ENCODE peak calls at places on chromosomes 7 and 10, in eight cellular contexts. P is CD8-positive, alpha-beta T cell; Y is brain microvascular endothelial cell; L is cardiac muscle cell; J is AG04450; E is PC-3; K is kidney; D is lower lobe of right lung. M is an unnamed sample.

GRCh38 chr10:119541046-119541445 is 1.5 kb downstream of the RGS10 start:
- DNase-seq in J (no peak), P (no peak), Y (no peak), D (no peak), E (peak; percentile 13), L (no peak), K (no peak), M (no peak)

GRCh38 chr10:85379338-85379737 is 987.3 kb downstream of the GRID1 start:
- DNase-seq in D (no peak), J (no peak), Y (no peak), K (no peak), P (no peak), E (no peak), L (no peak), M (no peak)

GRCh38 chr7:88818552-88818951 is 23.0 kb upstream of the TEX47 start:
- DNase-seq in D (no peak), Y (no peak), P (no peak), J (no peak), L (no peak), E (no peak), K (no peak), M (no peak)

GRCh38 chr7:135510603-135511183 is 791 bp upstream of the CNOT4 start:
- DNase-seq in E (peak; percentile 38), P (no peak), D (no peak), L (peak; percentile 32), K (no peak), Y (peak; percentile 12), J (no peak), M (no peak)

GRCh38 chr10:118595598-118596425 is at the start of gene PRLHR:
- DNase-seq in J (no peak), D (no peak), Y (peak; percentile 13), E (no peak), L (peak; percentile 57), P (no peak), K (no peak), M (no peak)

GRCh38 chr7:1926908-1927306 is 256.8 kb downstream of the ELFN1 start:
- DNase-seq in E (no peak), L (no peak), Y (no peak), P (no peak), J (no peak), D (no peak), K (no peak), M (no peak)

GRCh38 chr7:132782777-132783633 is 206.7 kb upstream of the PLXNA4 start:
- DNase-seq in L (peak; percentile 19), E (peak; percentile 30), D (no peak), P (no peak), Y (peak; percentile 40), K (no peak), J (peak; percentile 76), M (no peak)

GRCh38 chr10:119413738-119414611 is 128.5 kb downstream of the RGS10 start:
- DNase-seq in D (no peak), P (no peak), L (peak; percentile 82), K (peak; percentile 90), J (peak; percentile 96), E (no peak), Y (peak; percentile 40), M (no peak)

GRCh38 chr7:39086638-39087360 is 109.1 kb downstream of the POU6F2 start:
- DNase-seq in E (no peak), J (no peak), K (no peak), D (no peak), L (no peak), Y (no peak), P (no peak), M (no peak)

GRCh38 chr7:41820117-41820671 is 117.3 kb upstream of the INHBA start:
- DNase-seq in J (no peak), Y (no peak), L (no peak), D (no peak), E (no peak), P (no peak), K (no peak), M (no peak)

GRCh38 chr7:52708846-52709245 is 326.6 kb upstream of the POM121L12 start:
- DNase-seq in P (no peak), L (no peak), E (no peak), D (no peak), J (no peak), K (no peak), Y (no peak), M (no peak)

GRCh38 chr10:71435571-71436267 is 39.0 kb downstream of the CDH23 start:
- DNase-seq in L (peak; percentile 14), E (no peak), D (no peak), Y (no peak), P (no peak), J (no peak), K (no peak), M (peak; percentile 54)

GRCh38 chr7:147296201-147296600 is 1179.6 kb downstream of the CNTNAP2 start:
- DNase-seq in J (no peak), D (no peak), P (no peak), K (no peak), L (no peak), Y (no peak), E (no peak), M (no peak)

GRCh38 chr10:9709849-9710248 is 1307.8 kb upstream of the CELF2 start:
- DNase-seq in D (no peak), K (no peak), E (no peak), Y (no peak), P (no peak), J (no peak), L (peak; percentile 5), M (no peak)

GRCh38 chr7:24366901-24367300 is 82.9 kb downstream of the NPY start:
- DNase-seq in P (no peak), E (no peak), J (no peak), D (no peak), K (no peak), L (no peak), Y (no peak), M (no peak)

GRCh38 chr10:74034301-74034700 is 36.4 kb downstream of the VCL start:
- DNase-seq in K (no peak), Y (no peak), J (no peak), E (no peak), P (no peak), L (no peak), D (no peak), M (no peak)

GRCh38 chr10:74039561-74040145 is 41.7 kb downstream of the VCL start:
- DNase-seq in P (no peak), E (no peak), Y (no peak), L (peak; percentile 87), J (no peak), K (no peak), D (no peak), M (no peak)

GRCh38 chr10:74035324-74035723 is 37.4 kb downstream of the VCL start:
- DNase-seq in J (no peak), K (no peak), Y (no peak), D (no peak), P (no peak), L (peak; percentile 33), E (peak; percentile 76), M (no peak)

GRCh38 chr10:74033724-74034123 is 35.8 kb downstream of the VCL start:
- DNase-seq in J (no peak), L (no peak), P (no peak), K (no peak), E (no peak), Y (no peak), D (no peak), M (no peak)

GRCh38 chr10:74036474-74036873 is 38.6 kb downstream of the VCL start:
- DNase-seq in J (no peak), P (no peak), D (no peak), E (no peak), K (no peak), Y (no peak), L (no peak), M (no peak)
- H3K27ac ChIP-seq in J (no peak overlapping the region), P (no peak overlapping the region), D (no peak overlapping the region), E (no peak overlapping the region), K (no peak overlapping the region), Y (no peak overlapping the region), L (no peak overlapping the region), M (no peak overlapping the region)

GRCh38 chr10:48439581-48440041 is 133.1 kb downstream of the MAPK8 start:
- DNase-seq in E (no peak), L (peak; percentile 41), P (no peak), Y (no peak), K (peak; percentile 46), D (peak; percentile 57), J (no peak), M (peak; percentile 46)

GRCh38 chr10:48442809-48443177 is 136.3 kb downstream of the MAPK8 start:
- DNase-seq in K (peak; percentile 43), L (no peak), E (no peak), J (no peak), D (no peak), Y (no peak), P (no peak), M (peak; percentile 51)

GRCh38 chr10:48442090-48442808 is 135.8 kb downstream of the MAPK8 start:
- DNase-seq in J (no peak), E (no peak), P (no peak), K (peak; percentile 58), D (no peak), L (no peak), Y (no peak), M (peak; percentile 58)

GRCh38 chr10:48439031-48439430 is 132.6 kb downstream of the MAPK8 start:
- DNase-seq in P (no peak), J (peak; percentile 23), Y (peak; percentile 32), K (no peak), D (no peak), L (peak; percentile 59), E (peak; percentile 70), M (no peak)

GRCh38 chr10:48440771-48441170 is 134.3 kb downstream of the MAPK8 start:
- DNase-seq in L (no peak), P (no peak), E (no peak), K (no peak), J (no peak), D (no peak), Y (no peak), M (no peak)
- TF ChIP-seq CTCF in L (no peak), P (no peak), E (no peak), K (no peak), J (no peak), D (no peak), Y (no peak), M (no peak)

DNA sequence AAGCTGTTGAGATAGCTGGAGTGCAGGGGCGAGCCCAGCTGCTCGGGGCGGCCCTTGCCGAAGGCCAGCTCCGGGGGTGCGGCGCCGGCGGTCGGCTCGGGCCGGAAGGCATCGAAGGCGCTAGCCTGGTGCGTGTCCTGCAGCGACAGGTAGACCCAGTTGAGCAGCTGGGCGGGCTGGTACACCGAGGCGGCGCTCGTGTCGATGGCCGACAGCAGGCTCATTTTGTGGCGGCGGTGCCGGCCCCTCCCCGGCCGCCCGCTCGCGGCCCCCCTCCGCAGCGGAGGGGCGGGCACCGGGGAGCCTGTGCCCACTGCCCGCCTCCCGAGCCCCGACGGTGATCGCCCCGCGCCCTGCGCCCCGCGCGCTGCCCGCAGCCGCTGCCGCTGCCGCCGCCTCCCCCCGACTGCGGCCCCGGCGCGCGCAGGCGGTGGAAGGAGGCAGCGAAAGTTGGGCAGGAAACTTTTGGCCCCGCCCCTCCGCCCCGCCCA is at the start of gene ZCCHC24:
- DNase-seq in E (peak; percentile 89), D (peak; percentile 77), L (no peak), P (no peak), Y (no peak), K (peak; percentile 90), J (no peak), M (peak; percentile 94)
- H3K27ac ChIP-seq in E (peak within 1 kb of the TSS; percentile 15), D (peak within 1 kb of the TSS; percentile 92), L (peak within 1 kb of the TSS; percentile 90), P (peak within 1 kb of the TSS; percentile 22), Y (peak within 1 kb of the TSS; percentile 77), K (peak within 1 kb of the TSS; percentile 65), J (peak within 1 kb of the TSS; percentile 90), M (peak within 1 kb of the TSS; percentile 91)

DNA sequence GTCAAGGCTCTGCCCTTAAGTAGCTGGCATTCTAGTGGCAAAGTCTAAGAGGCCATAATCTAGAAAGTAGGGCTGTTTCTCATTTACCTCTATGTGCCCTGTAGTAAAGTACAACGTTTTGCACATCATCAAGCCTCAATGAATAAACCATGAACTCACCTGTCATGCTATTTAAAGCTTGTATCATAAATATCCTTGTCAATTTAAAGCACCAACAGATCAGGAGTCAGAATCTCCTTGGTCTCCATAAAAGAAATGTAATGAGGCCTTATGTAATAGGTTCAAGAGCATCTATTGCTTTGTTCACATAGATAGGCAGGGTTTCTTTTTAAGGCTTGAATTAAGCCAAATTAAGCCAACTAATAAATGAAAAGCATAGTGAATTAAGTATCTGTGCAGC is 181.9 kb downstream of the KMT2E start:
- DNase-seq in P (no peak), K (no peak), L (no peak), D (no peak), E (no peak), J (no peak), Y (no peak), M (no peak)
- TF ChIP-seq CTCF in P (no peak), K (no peak), L (no peak), D (no peak), E (no peak), J (no peak), Y (no peak), M (no peak)

M was measured in spleen.